ENCODE peak calls at places on chromosomes 1 and 21, in six cellular contexts. D, A, R, U, K and W are unnamed samples. For H3K4me1, the result is how much of the 10 kb centered on the place peaks cover.

GRCh38 chr1:209808059-209808494 is 2.1 kb upstream of the IRF6 start:
- DNase-seq in D (peak), A (no peak), R (peak), U (no peak), K (no peak), W (peak)

GRCh38 chr1:12586171-12586942 is 31.7 kb downstream of the DHRS3 start:
- DNase-seq in D (no peak), A (no peak), R (no peak), U (no peak), K (no peak), W (no peak)

GRCh38 chr1:97412737-97413136 is 508.1 kb downstream of the DPYD start:
- DNase-seq in D (no peak), A (no peak), R (no peak), U (no peak), K (no peak), W (no peak)

GRCh38 chr1:63770381-63770780 is 3.4 kb upstream of the ROR1 start:
- DNase-seq in D (no peak), A (no peak), R (no peak), U (no peak), K (no peak), W (no peak)

GRCh38 chr1:1783320-1783719 is 5.0 kb upstream of the NADK start:
- DNase-seq in D (no peak), A (no peak), R (no peak), U (no peak), K (no peak), W (no peak)

GRCh38 chr1:200912737-200913407 is 18.2 kb downstream of the INAVA start:
- DNase-seq in D (no peak), A (no peak), R (no peak), U (no peak), K (no peak), W (no peak)

GRCh38 chr1:82762829-82763532 is 962.2 kb downstream of the ADGRL2 start:
- DNase-seq in D (no peak), A (no peak), R (no peak), U (no peak), K (no peak), W (no peak)

GRCh38 chr1:169692766-169693460 is 18.5 kb downstream of the SELL start:
- DNase-seq in D (no peak), A (no peak), R (no peak), U (no peak), K (no peak), W (no peak)

GRCh38 chr21:37206531-37206930 is 60.6 kb downstream of the VPS26C start:
- DNase-seq in D (no peak), A (no peak), R (peak), U (no peak), K (no peak), W (no peak)

GRCh38 chr1:16677552-16678423 is 11.0 kb upstream of the RNU1-3 start:
- DNase-seq in D (no peak), A (peak), R (peak), U (peak), K (peak), W (peak)

GRCh38 chr1:193310569-193310968 is 124.2 kb upstream of the B3GALT2 start:
- DNase-seq in D (no peak), A (no peak), R (no peak), U (no peak), K (no peak), W (no peak)

GRCh38 chr1:22204989-22205913 is 62.4 kb upstream of the WNT4 start:
- DNase-seq in D (no peak), A (no peak), R (no peak), U (peak), K (no peak), W (no peak)

GRCh38 chr1:94117250-94117851 is 3.6 kb downstream of the ABCA4 start:
- DNase-seq in D (no peak), A (no peak), R (no peak), U (no peak), K (no peak), W (no peak)

GRCh38 chr1:155324041-155324716 is 3.5 kb downstream of the RUSC1 start:
- DNase-seq in D (peak), A (peak), R (peak), U (peak), K (peak), W (peak)

GRCh38 chr1:114135806-114136205 is 17.9 kb downstream of the SYT6 start:
- DNase-seq in D (no peak), A (no peak), R (no peak), U (no peak), K (no peak), W (no peak)

GRCh38 chr1:16145988-16146887 is 9.6 kb downstream of the EPHA2 start:
- DNase-seq in D (peak), A (no peak), R (peak), U (peak), K (peak), W (peak)

GRCh38 chr1:44723064-44723463 is 7.9 kb downstream of the RNU5D-1 start:
- DNase-seq in D (no peak), A (no peak), R (no peak), U (no peak), K (no peak), W (no peak)
- H3K4me1 ChIP-seq in D (under half), A (under half), R (under half), U (under half), K (under half), W (under half)

GRCh38 chr1:167628754-167629515 is 1.1 kb upstream of the RCSD1 start:
- DNase-seq in D (no peak), A (no peak), R (no peak), U (no peak), K (no peak), W (no peak)
- H3K4me1 ChIP-seq in D (half or more), A (under half), R (under half), U (under half), K (under half), W (under half)

GRCh38 chr1:167668108-167668507 is 38.1 kb downstream of the RCSD1 start:
- DNase-seq in D (no peak), A (no peak), R (no peak), U (no peak), K (no peak), W (no peak)

GRCh38 chr1:167669209-167670139 is 39.4 kb downstream of the RCSD1 start:
- DNase-seq in D (no peak), A (no peak), R (no peak), U (no peak), K (no peak), W (no peak)

GRCh38 chr1:167672831-167673230 is 42.8 kb downstream of the RCSD1 start:
- DNase-seq in D (no peak), A (no peak), R (no peak), U (no peak), K (no peak), W (no peak)

GRCh38 chr1:167671727-167672511 is 41.9 kb downstream of the RCSD1 start:
- DNase-seq in D (no peak), A (no peak), R (no peak), U (no peak), K (no peak), W (no peak)

DNA sequence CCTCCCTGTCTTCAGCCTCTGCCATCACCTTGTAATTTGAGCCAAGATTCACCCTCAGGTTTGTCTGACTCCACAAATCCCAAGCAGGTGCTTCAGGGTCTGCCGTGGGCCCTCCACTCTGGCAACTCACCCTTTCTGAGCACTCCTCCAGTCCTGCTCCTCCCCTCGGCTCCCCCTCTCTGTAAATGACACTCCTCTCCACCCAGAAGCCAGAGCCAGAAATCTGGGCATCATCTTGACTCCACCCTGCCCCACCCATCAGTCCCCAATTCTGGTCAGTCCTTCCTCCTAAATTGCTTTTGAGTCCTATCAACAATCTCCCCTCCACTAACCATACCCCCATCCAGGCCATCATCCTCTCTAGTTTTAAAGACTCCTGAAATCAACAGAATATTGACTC is 40.5 kb downstream of the RCSD1 start:
- DNase-seq in D (no peak), A (no peak), R (no peak), U (no peak), K (no peak), W (no peak)
- H3K4me1 ChIP-seq in D (half or more), A (under half), R (under half), U (under half), K (under half), W (under half)

DNA sequence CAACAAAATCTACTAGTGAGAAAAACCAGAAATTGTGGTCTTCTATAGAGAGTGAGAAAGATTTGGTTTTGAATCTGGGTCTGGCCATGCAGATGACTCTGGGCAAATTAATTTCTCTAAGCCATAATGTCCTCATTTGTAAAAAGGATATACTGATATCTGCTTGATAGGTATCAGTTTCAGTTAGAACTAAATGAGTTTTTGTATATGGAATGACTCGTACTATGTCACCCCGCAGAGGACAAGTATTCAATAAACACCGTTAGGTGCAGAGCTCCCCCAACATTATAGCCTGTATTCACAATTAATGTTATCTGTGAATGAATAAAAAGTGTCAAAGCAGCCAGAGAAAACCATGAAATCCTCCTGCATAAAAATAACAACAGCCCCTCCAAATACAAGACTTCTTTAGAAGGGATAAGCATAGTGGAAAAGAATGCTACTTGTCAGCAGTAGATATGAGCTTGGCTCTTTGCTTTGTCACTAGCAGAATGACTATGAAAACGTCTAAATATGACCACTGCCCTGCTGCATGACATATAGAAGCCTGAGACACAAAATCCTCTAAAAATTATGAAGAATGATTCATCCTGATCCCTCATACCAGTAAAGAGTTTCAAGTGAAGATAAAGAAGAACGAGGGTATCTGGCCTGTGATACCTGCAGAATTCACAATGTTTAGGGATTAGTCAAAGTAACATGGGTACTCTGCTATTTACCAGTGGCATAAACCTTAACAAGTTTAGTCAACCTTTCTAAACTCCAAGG is 17.8 kb downstream of the SCAF4 start:
- DNase-seq in D (no peak), A (no peak), R (no peak), U (no peak), K (no peak), W (no peak)
- H3K4me1 ChIP-seq in D (half or more), A (under half), R (under half), U (under half), K (under half), W (under half)

GRCh38 chr1:45037456-45037855 is 25.4 kb downstream of the UROD start:
- DNase-seq in D (no peak), A (no peak), R (no peak), U (no peak), K (no peak), W (peak)

GRCh38 chr1:45040297-45040696 is 28.2 kb downstream of the UROD start:
- DNase-seq in D (no peak), A (no peak), R (no peak), U (no peak), K (no peak), W (no peak)

GRCh38 chr1:45038240-45038639 is 26.2 kb downstream of the UROD start:
- DNase-seq in D (no peak), A (no peak), R (no peak), U (no peak), K (no peak), W (no peak)

GRCh38 chr1:45035631-45036301 is 23.7 kb downstream of the UROD start:
- DNase-seq in D (no peak), A (no peak), R (no peak), U (no peak), K (no peak), W (no peak)

GRCh38 chr1:45038661-45039364 is 26.8 kb downstream of the UROD start:
- DNase-seq in D (no peak), A (no peak), R (no peak), U (no peak), K (no peak), W (no peak)
- H3K4me1 ChIP-seq in D (under half), A (under half), R (under half), U (under half), K (under half), W (under half)

DNA sequence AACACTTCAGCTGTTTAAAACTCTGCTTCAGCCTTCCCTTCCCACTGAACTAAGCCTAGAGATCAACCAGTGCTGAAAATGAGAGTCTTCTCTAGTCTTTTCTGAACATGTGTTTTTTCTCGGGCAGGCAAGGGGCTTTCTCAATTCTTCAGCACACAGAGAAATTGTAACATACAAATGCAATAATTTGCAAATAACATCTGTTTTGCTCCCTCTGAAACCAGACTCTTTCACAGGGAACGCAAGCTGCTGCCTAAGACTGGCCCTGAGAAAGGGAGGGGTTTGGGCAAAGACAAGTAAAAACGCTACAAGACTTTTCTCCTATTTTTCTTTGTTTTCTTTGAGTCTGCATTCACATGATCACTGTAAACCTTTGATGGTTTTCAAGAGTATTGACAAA is 39.6 kb upstream of the VN1R5 start:
- DNase-seq in D (no peak), A (no peak), R (no peak), U (no peak), K (no peak), W (no peak)
- H3K4me1 ChIP-seq in D (under half), A (under half), R (under half), U (under half), K (under half), W (under half)

DNA sequence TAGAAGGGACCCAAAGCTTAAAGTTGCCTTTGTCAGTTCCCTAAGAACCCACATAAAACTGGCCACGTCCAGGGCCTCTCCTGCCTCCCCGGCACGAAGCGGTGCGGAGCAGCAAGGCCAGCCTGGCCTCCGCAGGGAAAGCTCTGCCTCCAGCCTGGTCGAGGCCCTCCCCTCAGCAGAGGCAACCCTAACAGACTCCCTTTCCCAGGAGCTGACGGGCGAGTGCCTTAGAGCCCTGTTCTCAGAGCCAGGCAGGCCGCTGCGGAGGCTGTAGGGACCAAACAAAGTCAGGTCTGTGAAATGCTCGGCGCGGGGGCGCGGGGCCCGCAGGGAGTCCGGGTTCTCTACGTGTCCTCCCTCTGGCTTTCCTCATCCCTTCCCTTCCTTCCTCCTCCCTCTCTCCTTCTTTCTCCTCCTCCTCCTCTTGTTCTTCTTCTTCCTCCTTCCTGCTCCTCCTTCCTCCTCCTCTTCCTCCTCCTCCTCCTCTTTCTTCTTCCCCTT is 40.7 kb downstream of the RIPK4 start:
- DNase-seq in D (no peak), A (no peak), R (no peak), U (no peak), K (peak), W (no peak)
- H3K4me1 ChIP-seq in D (under half), A (under half), R (under half), U (under half), K (under half), W (under half)

GRCh38 chr1:203505526-203506189 is 11.7 kb downstream of the OPTC start:
- DNase-seq in D (no peak), A (no peak), R (no peak), U (no peak), K (no peak), W (no peak)
- H3K4me1 ChIP-seq in D (half or more), A (under half), R (under half), U (under half), K (under half), W (under half)